ENCODE peak calls at places on chromosomes 4 and X, in eight cellular contexts. Y, S, J, U, C, X, A and B are unnamed samples.
A peak's percentile ranks its signal among the peaks of the same experiment; 100 is the strongest.

GRCh38 chr4:37976991-37977470 is 16.8 kb downstream of the PTTG2 start:
- DNase-seq in C (peak; percentile 53), A (peak; percentile 93), J (peak; percentile 93), U (peak; percentile 63), Y (peak; percentile 94), S (peak; percentile 24), X (peak; percentile 85), B (peak; percentile 90)

GRCh38 chr4:149707862-149708261 is 107.8 kb downstream of the IQCM start:
- DNase-seq in X (no peak), Y (no peak), J (no peak), A (no peak), C (no peak), U (no peak), S (no peak), B (no peak)

GRCh38 chr4:3628868-3629175 is 96.6 kb upstream of the LRPAP1 start:
- DNase-seq in S (no peak), J (no peak), U (no peak), Y (no peak), X (no peak), A (no peak), C (no peak), B (no peak)

GRCh38 chr4:172104534-172104933 is 291.3 kb downstream of the GALNTL6 start:
- DNase-seq in J (no peak), S (no peak), Y (no peak), X (no peak), C (peak; percentile 14), A (no peak), U (no peak), B (no peak)

GRCh38 chr4:6239486-6239885 is 30.2 kb upstream of the WFS1 start:
- DNase-seq in S (no peak), J (no peak), Y (no peak), C (no peak), A (no peak), U (no peak), X (no peak), B (no peak)

GRCh38 chr4:179823342-179823741 is 2381.1 kb upstream of the AGA start:
- DNase-seq in X (no peak), U (no peak), A (no peak), C (no peak), Y (no peak), J (no peak), S (no peak), B (no peak)

GRCh38 chr4:140097572-140097971 is 56.4 kb downstream of the MAML3 start:
- DNase-seq in A (no peak), X (no peak), S (no peak), Y (no peak), C (peak; percentile 71), U (no peak), J (no peak), B (no peak)

GRCh38 chr4:55545133-55545532 is 1.6 kb downstream of the CLOCK start:
- DNase-seq in Y (peak; percentile 31), J (no peak), C (peak; percentile 46), S (peak; percentile 28), A (no peak), U (no peak), X (peak; percentile 46), B (no peak)

GRCh38 chr4:153950100-153950979 is 161.5 kb upstream of the SFRP2 start:
- DNase-seq in Y (no peak), X (no peak), U (peak; percentile 90), J (no peak), S (no peak), A (no peak), C (peak; percentile 7), B (no peak)

GRCh38 chr4:5780831-5781480 is 70.0 kb downstream of the EVC start:
- DNase-seq in Y (no peak), S (no peak), U (no peak), A (peak; percentile 20), J (no peak), C (no peak), X (no peak), B (no peak)

GRCh38 chrX:22800360-22800759 is 199.4 kb upstream of the DDX53 start:
- DNase-seq in S (no peak), C (peak; percentile 81), X (peak; percentile 19), Y (no peak), U (no peak), J (no peak), A (peak; percentile 7), B (no peak)

GRCh38 chr4:77360451-77360850 is 203.4 kb downstream of the CCNG2 start:
- DNase-seq in X (no peak), S (no peak), A (no peak), U (no peak), C (no peak), Y (peak; percentile 17), J (no peak), B (no peak)

GRCh38 chr4:141131738-141132688 is 1.3 kb downstream of the RNF150 start:
- DNase-seq in U (no peak), Y (peak; percentile 59), A (peak; percentile 31), C (no peak), S (no peak), J (no peak), X (peak; percentile 63), B (no peak)

GRCh38 chr4:182808673-182809416 is 108.3 kb downstream of the DCTD start:
- DNase-seq in U (peak; percentile 74), Y (no peak), A (no peak), J (no peak), X (no peak), S (no peak), C (peak; percentile 83), B (no peak)

GRCh38 chr4:47145630-47146029 is 114.3 kb downstream of the GABRB1 start:
- DNase-seq in A (peak; percentile 76), U (peak; percentile 87), Y (no peak), S (no peak), X (peak; percentile 45), J (no peak), C (no peak), B (no peak)

GRCh38 chr4:32472918-32473317 is 1752.7 kb downstream of the PCDH7 start:
- DNase-seq in J (no peak), C (peak; percentile 18), X (peak; percentile 5), S (no peak), Y (peak; percentile 18), A (no peak), U (no peak), B (no peak)

GRCh38 chr4:55725057-55725456 is 89.0 kb upstream of the NMU start:
- DNase-seq in J (peak; percentile 70), Y (no peak), S (no peak), C (no peak), X (no peak), U (no peak), A (no peak), B (no peak)

GRCh38 chrX:148049441-148049840 is 68.3 kb downstream of the FMR1NB start:
- DNase-seq in U (peak; percentile 54), S (peak; percentile 1), C (peak; percentile 56), X (peak; percentile 58), J (peak; percentile 37), Y (peak; percentile 56), A (peak; percentile 46), B (peak; percentile 60)

GRCh38 chrX:101462892-101463291 is 22.4 kb upstream of the ARMCX4 start:
- DNase-seq in Y (peak; percentile 3), U (peak; percentile 13), X (peak; percentile 52), S (peak; percentile 15), J (peak; percentile 38), A (no peak), C (peak; percentile 63), B (peak; percentile 8)

GRCh38 chrX:71533850-71534515 is 1.1 kb downstream of the OGT start:
- DNase-seq in U (peak; percentile 54), C (peak; percentile 30), X (peak; percentile 53), A (peak; percentile 30), J (peak; percentile 42), Y (peak; percentile 65), S (no peak), B (peak; percentile 70)
- TF ChIP-seq EZH2phosphoT487 in U (no peak), C (no peak), X (no peak), A (no peak), J (no peak), Y (no peak), S (no peak), B (no peak)

GRCh38 chrX:125398959-125399440 is 79.3 kb downstream of the TEX13C start:
- DNase-seq in S (no peak), Y (no peak), J (no peak), U (no peak), C (no peak), X (no peak), A (no peak), B (no peak)

GRCh38 chrX:125405339-125405738 is 85.7 kb downstream of the TEX13C start:
- DNase-seq in C (no peak), A (no peak), Y (no peak), U (no peak), S (no peak), J (no peak), X (no peak), B (no peak)

GRCh38 chrX:125402807-125403206 is 83.1 kb downstream of the TEX13C start:
- DNase-seq in U (no peak), Y (no peak), A (no peak), C (no peak), J (no peak), S (no peak), X (no peak), B (no peak)

GRCh38 chrX:125407314-125407713 is 87.6 kb downstream of the TEX13C start:
- DNase-seq in C (peak; percentile 54), X (no peak), S (no peak), Y (no peak), U (no peak), A (no peak), J (no peak), B (no peak)

DNA sequence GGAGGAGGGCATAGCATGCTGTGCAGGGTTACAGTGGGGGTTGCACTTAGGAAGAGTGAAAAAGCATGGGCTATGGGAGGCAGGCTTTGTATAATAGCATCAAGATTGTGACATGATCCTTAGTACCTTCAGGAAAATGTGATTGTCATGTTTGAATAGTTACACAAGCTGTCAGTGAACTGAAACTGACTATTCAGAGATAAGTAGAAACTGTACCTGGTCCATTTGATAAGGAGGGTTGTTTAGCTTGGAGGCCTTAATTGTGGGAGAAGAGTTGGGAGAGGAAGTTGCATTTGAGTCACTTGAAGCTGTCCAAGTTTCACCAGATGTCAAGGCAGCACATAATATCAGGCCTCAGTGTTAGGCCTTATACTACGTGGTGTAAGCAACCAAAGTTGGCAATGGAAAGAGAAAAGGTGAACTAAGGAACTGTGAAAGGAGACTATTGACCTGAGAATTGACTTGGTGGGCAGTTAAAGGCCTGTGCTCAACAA is 85.0 kb downstream of the TEX13C start:
- DNase-seq in U (no peak), J (no peak), Y (no peak), S (no peak), A (no peak), X (no peak), C (no peak), B (no peak)
- H2AFZ ChIP-seq in U (no peak overlapping the region), J (no peak overlapping the region), Y (no peak overlapping the region), S (no peak overlapping the region), A (no peak overlapping the region), X (no peak overlapping the region), C (no peak overlapping the region), B (no peak overlapping the region)

DNA sequence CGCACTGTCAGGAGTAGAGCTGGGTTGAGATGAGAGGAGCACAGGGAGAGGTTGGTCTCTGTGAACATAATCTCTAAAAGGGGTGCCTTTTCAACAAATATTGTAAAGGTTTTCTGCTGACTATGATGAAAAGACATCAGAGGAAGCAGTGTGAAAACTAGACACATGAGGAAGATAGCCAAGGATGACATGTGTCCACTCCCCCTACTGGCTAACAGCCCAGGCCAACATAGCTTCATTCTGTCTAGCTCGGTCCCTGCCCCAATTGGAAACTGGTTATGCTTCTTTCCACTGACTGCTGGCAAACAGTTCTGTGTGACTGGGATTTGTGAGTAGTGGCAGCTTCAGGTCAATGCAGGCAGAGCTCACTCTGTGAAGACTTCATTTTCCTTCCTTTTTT is 115.4 kb upstream of the ESX1 start:
- DNase-seq in C (peak; percentile 85), X (peak; percentile 55), S (peak; percentile 26), A (peak; percentile 18), Y (peak; percentile 6), J (peak; percentile 4), U (no peak), B (no peak)
- TF ChIP-seq CTCF in C (peak; percentile 53), X (peak; percentile 13), S (no peak), A (no peak), Y (peak; percentile 18), J (no peak), U (no peak), B (no peak)

GRCh38 chr4:142660728-142661127 is 185.4 kb downstream of the INPP4B start:
- DNase-seq in X (peak; percentile 18), J (no peak), U (no peak), C (no peak), A (no peak), Y (no peak), S (no peak), B (no peak)
- TF ChIP-seq EZH2phosphoT487 in X (no peak), J (no peak), U (no peak), C (no peak), A (no peak), Y (no peak), S (no peak), B (no peak)